ENCODE peak calls at places on chromosomes 2 and 18, in ten cellular contexts. L is sigmoid colon, T is Panc1, G is spleen, V is transverse colon, Y is SK-N-SH, J is HCT116, H is prostate gland, P is HL-60, I is GM23338. C is an unnamed sample.
A peak's percentile ranks its signal among the peaks of the same experiment; 100 is the strongest.

GRCh38 chr2:107588960-107589542 is 237.6 kb upstream of the RGPD4 start:
- DNase-seq in P (no peak), V (no peak), J (no peak), G (no peak), L (no peak), I (no peak), H (no peak), T (no peak), Y (no peak), C (no peak)

GRCh38 chr18:74518456-74519315 is 15.6 kb upstream of the CNDP1 start:
- DNase-seq in L (peak; percentile 50), V (no peak), I (no peak), P (no peak), T (no peak), G (peak; percentile 52), J (no peak), H (no peak), Y (no peak), C (no peak)

GRCh38 chr2:45736757-45737704 is 85.6 kb downstream of the PRKCE start:
- DNase-seq in J (no peak), V (no peak), T (no peak), G (no peak), Y (no peak), H (no peak), L (no peak), I (no peak), P (no peak), C (no peak)

GRCh38 chr2:39216495-39217191 is 27.1 kb downstream of the CDKL4 start:
- DNase-seq in I (no peak), V (peak; percentile 27), H (no peak), T (no peak), P (peak; percentile 62), J (no peak), L (no peak), Y (no peak), G (no peak), C (no peak)

GRCh38 chr2:197804758-197805597 is 585 bp downstream of the PLCL1 start:
- DNase-seq in L (peak; percentile 80), V (no peak), I (peak; percentile 57), P (no peak), T (no peak), H (no peak), Y (peak; percentile 72), G (peak; percentile 82), J (no peak), C (peak; percentile 61)

GRCh38 chr2:144377929-144378328 is 142.0 kb downstream of the ZEB2 start:
- DNase-seq in P (peak; percentile 20), J (no peak), I (no peak), Y (no peak), G (no peak), H (no peak), L (no peak), T (no peak), V (no peak), C (no peak)

GRCh38 chr2:38277245-38278119 is 99.6 kb downstream of the ATL2 start:
- DNase-seq in T (no peak), H (no peak), G (no peak), Y (no peak), J (no peak), P (no peak), I (peak; percentile 87), L (no peak), V (no peak), C (no peak)

GRCh38 chr2:230924470-230925341 is at the start of gene GPR55:
- DNase-seq in I (peak; percentile 83), H (no peak), G (peak; percentile 77), J (no peak), P (peak; percentile 77), T (no peak), V (peak; percentile 56), L (peak; percentile 60), Y (no peak), C (no peak)

GRCh38 chr2:144240656-144241339 is 279.1 kb downstream of the ZEB2 start:
- DNase-seq in T (no peak), G (no peak), J (no peak), P (no peak), I (peak; percentile 32), H (no peak), L (no peak), Y (no peak), V (no peak), C (no peak)

GRCh38 chr18:48917579-48918101 is 33.1 kb downstream of the SMAD7 start:
- DNase-seq in L (peak; percentile 56), P (peak; percentile 77), T (no peak), Y (no peak), I (no peak), V (no peak), J (no peak), H (no peak), G (no peak), C (no peak)

GRCh38 chr2:136129601-136130000 is 11.7 kb upstream of the CXCR4 start:
- DNase-seq in V (no peak), T (no peak), G (no peak), H (no peak), L (no peak), I (no peak), Y (no peak), J (no peak), P (no peak), C (no peak)

GRCh38 chr2:197261808-197262226 is 48.8 kb downstream of the ANKRD44 start:
- DNase-seq in I (no peak), V (no peak), P (no peak), G (no peak), L (no peak), Y (peak; percentile 52), H (no peak), J (no peak), T (no peak), C (peak; percentile 32)

GRCh38 chr2:239819974-239820555 is 205.1 kb downstream of the NDUFA10 start:
- DNase-seq in Y (peak; percentile 64), T (no peak), H (no peak), V (no peak), P (no peak), I (no peak), J (no peak), L (peak; percentile 61), G (peak; percentile 51), C (no peak)

GRCh38 chr2:28004086-28004485 is 113.6 kb downstream of the BABAM2 start:
- DNase-seq in V (no peak), L (no peak), J (no peak), Y (no peak), P (no peak), G (no peak), T (peak; percentile 32), I (no peak), H (no peak), C (no peak)

GRCh38 chr2:36611316-36611990 is 13.5 kb upstream of the FEZ2 start:
- DNase-seq in Y (no peak), J (no peak), V (no peak), G (no peak), T (no peak), P (no peak), L (no peak), I (no peak), H (no peak), C (no peak)

GRCh38 chr2:18432999-18433398 is 127.5 kb downstream of the RDH14 start:
- DNase-seq in L (peak; percentile 71), I (peak; percentile 67), V (no peak), J (no peak), Y (no peak), T (no peak), P (no peak), H (no peak), G (no peak), C (no peak)

GRCh38 chr2:60530660-60531276 is 22.7 kb downstream of the BCL11A start:
- DNase-seq in P (peak; percentile 90), G (no peak), L (peak; percentile 85), J (no peak), I (peak; percentile 47), T (no peak), Y (peak; percentile 72), V (peak; percentile 90), H (peak; percentile 83), C (no peak)

GRCh38 chr2:105396254-105397024 is 2.4 kb downstream of the FHL2 start:
- DNase-seq in J (peak; percentile 95), Y (no peak), P (no peak), L (peak; percentile 74), G (no peak), T (peak; percentile 92), H (no peak), I (no peak), V (peak; percentile 78), C (peak; percentile 90)
- H3K4me3 ChIP-seq in J (peak overlapping the region; percentile 92), Y (peak overlapping the region; percentile 44), P (no peak overlapping the region), L (no peak overlapping the region), G (no peak overlapping the region), T (peak overlapping the region; percentile 90), H (peak overlapping the region; percentile 87), I (no peak overlapping the region), V (no peak overlapping the region), C (peak overlapping the region; percentile 59)

DNA sequence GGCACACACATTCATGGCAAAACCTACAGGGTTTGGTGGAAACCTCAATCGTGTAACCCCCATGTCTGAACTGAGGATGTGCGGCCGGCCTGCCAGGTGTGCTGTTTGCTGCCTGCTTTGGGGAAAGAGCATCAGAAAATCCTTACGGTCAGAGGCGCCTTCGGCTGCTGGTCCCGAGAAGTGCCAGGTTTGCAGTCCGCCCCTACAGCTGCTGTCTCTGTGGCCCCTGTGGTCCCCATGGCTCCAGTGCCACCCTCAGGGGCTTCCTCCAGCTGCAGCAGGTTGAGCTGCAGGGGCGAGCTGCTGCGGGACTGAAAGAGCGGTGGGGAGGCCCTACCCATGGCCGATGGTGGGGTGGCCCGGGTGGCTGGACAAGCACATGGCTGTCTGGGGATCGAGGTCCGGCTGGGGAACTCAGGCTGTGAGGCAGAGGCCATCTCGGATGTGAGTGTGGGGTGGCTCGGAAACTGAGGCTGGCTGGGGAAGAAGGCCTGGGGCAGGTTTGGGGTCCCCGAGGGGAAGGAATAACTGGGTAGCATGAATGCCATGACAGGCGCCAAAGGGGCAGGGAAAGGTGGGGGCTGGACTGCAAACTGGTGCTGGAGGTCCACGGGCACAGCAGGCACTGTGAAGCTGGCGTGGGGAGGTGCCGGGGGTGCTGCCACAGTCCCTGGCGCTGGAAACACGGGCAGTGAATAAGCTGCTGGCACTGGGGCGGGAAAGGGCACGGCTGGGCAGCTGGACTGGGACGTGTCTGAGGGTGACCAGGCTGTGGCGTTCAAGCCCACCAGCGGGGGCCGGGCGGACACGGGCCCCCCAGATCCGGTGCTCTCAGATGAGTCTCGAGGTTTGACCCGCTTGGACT is 13.2 kb upstream of the HES6 start:
- DNase-seq in G (peak; percentile 74), J (no peak), T (no peak), V (no peak), L (no peak), H (no peak), Y (no peak), I (no peak), P (no peak), C (no peak)
- TF ChIP-seq POLR2AphosphoS5 in G (peak; percentile 4), J (no peak), T (no peak), V (no peak), L (no peak), H (no peak), Y (no peak), I (no peak), P (no peak), C (no peak)

GRCh38 chr2:89837962-89838625 is 1146.6 kb downstream of the RPIA start:
- DNase-seq in I (no peak), J (no peak), T (no peak), L (no peak), H (no peak), V (no peak), G (no peak), Y (no peak), P (no peak), C (peak; percentile 61)
- H3K4me3 ChIP-seq in I (peak overlapping the region; percentile 34), J (no peak overlapping the region), T (no peak overlapping the region), L (no peak overlapping the region), H (no peak overlapping the region), V (no peak overlapping the region), G (no peak overlapping the region), Y (no peak overlapping the region), P (no peak overlapping the region), C (no peak overlapping the region)

GRCh38 chr18:9049495-9049809 is 53.0 kb upstream of the NDUFV2 start:
- DNase-seq in V (no peak), L (no peak), H (no peak), Y (no peak), P (no peak), T (no peak), G (no peak), J (no peak), I (no peak), C (no peak)
- TF ChIP-seq POLR2AphosphoS5 in V (no peak), L (no peak), H (no peak), Y (no peak), P (no peak), T (no peak), G (no peak), J (no peak), I (no peak), C (no peak)

C was measured in endothelial cell of umbilical vein.